ENCODE peak calls at places on chromosomes 7 and 10, in eight cellular contexts. E is activated CD8-positive, alpha-beta memory T cell treated with anti-CD3 and anti-CD28 coated beads, Interleukin-2, amount 50 U/mL, for 48 hours; Y is anterior cingulate cortex; V is activated T-cell treated with anti-CD3 and anti-CD28 coated beads for 1 hour; Z is activated effector memory CD4-positive, alpha-beta T cell treated with anti-CD3 and anti-CD28 coated beads, Interleukin-2, amount 50 U/mL, for 16 hours; B is brain microvascular endothelial cell; G is Calu3; K is naive thymus-derived CD4-positive, alpha-beta T cell. P is an unnamed sample.

GRCh38 chr10:53690556-53691240 is 918.1 kb upstream of the MBL2 start:
- DNase-seq in Z (no peak), B (no peak), V (no peak), Y (no peak), K (no peak), G (no peak), E (no peak), P (no peak)

GRCh38 chr7:90688826-90689225 is 92.7 kb downstream of the CDK14 start:
- DNase-seq in G (no peak), K (no peak), Z (no peak), B (no peak), Y (no peak), E (no peak), V (no peak), P (no peak)

GRCh38 chr10:46517541-46517940 is 38.9 kb downstream of the GPRIN2 start:
- DNase-seq in B (no peak), E (peak), Z (no peak), K (no peak), V (no peak), Y (no peak), G (no peak), P (no peak)

GRCh38 chr7:70434376-70434775 is 697.6 kb upstream of the GALNT17 start:
- DNase-seq in Y (no peak), V (no peak), G (no peak), E (no peak), B (no peak), Z (no peak), K (no peak), P (no peak)

GRCh38 chr7:79781716-79782115 is 328.2 kb upstream of the MAGI2 start:
- DNase-seq in G (no peak), E (no peak), Y (no peak), V (no peak), B (peak), Z (no peak), K (no peak), P (no peak)

GRCh38 chr7:16479587-16479986 is 14.0 kb upstream of the SOSTDC1 start:
- DNase-seq in B (no peak), K (no peak), E (no peak), Y (no peak), Z (no peak), V (no peak), G (no peak), P (no peak)

GRCh38 chr10:5643356-5643755 is 23.0 kb downstream of the ASB13 start:
- DNase-seq in B (no peak), G (no peak), Z (no peak), V (no peak), K (no peak), E (no peak), Y (no peak), P (no peak)

GRCh38 chr10:43354879-43355380 is 16.5 kb upstream of the FXYD4 start:
- DNase-seq in V (no peak), E (no peak), G (no peak), Y (no peak), Z (no peak), K (no peak), B (no peak), P (no peak)

GRCh38 chr7:106568680-106569499 is 92.1 kb downstream of the CCDC71L start:
- DNase-seq in G (peak), Z (no peak), V (no peak), K (no peak), B (no peak), E (no peak), Y (no peak), P (no peak)

GRCh38 chr7:43204081-43204480 is 91.6 kb downstream of the HECW1 start:
- DNase-seq in K (no peak), Y (no peak), V (no peak), B (peak), G (no peak), E (no peak), Z (no peak), P (no peak)

GRCh38 chr7:4030346-4030745 is 651.7 kb upstream of the FOXK1 start:
- DNase-seq in K (no peak), B (no peak), V (no peak), Z (no peak), E (no peak), G (no peak), Y (no peak), P (no peak)

GRCh38 chr7:117066668-117067067 is 113.4 kb downstream of the ST7 start:
- DNase-seq in B (no peak), V (no peak), G (no peak), Z (no peak), E (no peak), K (no peak), Y (no peak), P (no peak)

GRCh38 chr7:26061340-26062239 is 90.4 kb upstream of the NFE2L3 start:
- DNase-seq in Y (no peak), K (peak), E (peak), B (peak), G (peak), V (peak), Z (peak), P (peak)

GRCh38 chr7:22241805-22242390 is 115.1 kb downstream of the RAPGEF5 start:
- DNase-seq in K (no peak), Y (no peak), Z (no peak), B (no peak), G (no peak), V (no peak), E (no peak), P (no peak)

GRCh38 chr10:125064681-125065492 is 95.5 kb downstream of the CTBP2 start:
- DNase-seq in B (no peak), V (no peak), K (no peak), Z (no peak), E (no peak), Y (no peak), G (peak), P (no peak)

GRCh38 chr10:50892467-50892866 is 7.0 kb upstream of the A1CF start:
- DNase-seq in Y (no peak), K (no peak), Z (no peak), B (no peak), G (no peak), V (no peak), E (no peak), P (no peak)

GRCh38 chr7:80844916-80845315 is 73.9 kb downstream of the SEMA3C start:
- DNase-seq in E (no peak), K (no peak), Y (no peak), B (no peak), Z (no peak), V (no peak), G (no peak), P (no peak)

GRCh38 chr10:76786673-76787072 is 850.9 kb downstream of the KCNMA1 start:
- DNase-seq in Z (no peak), V (no peak), E (no peak), G (no peak), B (no peak), Y (no peak), K (no peak), P (no peak)

GRCh38 chr10:109889867-109890266 is 33.4 kb downstream of the XPNPEP1 start:
- DNase-seq in V (no peak), K (no peak), Z (no peak), E (no peak), G (no peak), Y (no peak), B (peak), P (no peak)

GRCh38 chr10:75899816-75900357 is 468.5 kb downstream of the LRMDA start:
- DNase-seq in Z (no peak), K (no peak), Y (no peak), G (no peak), B (no peak), V (no peak), E (no peak), P (no peak)

GRCh38 chr7:110905773-110906566 is 185.0 kb upstream of the LRRN3 start:
- DNase-seq in V (no peak), B (no peak), Z (no peak), Y (no peak), E (no peak), K (no peak), G (no peak), P (no peak)

GRCh38 chr7:35253182-35253679 is 669 bp downstream of the TBX20 start:
- DNase-seq in E (no peak), Z (no peak), B (no peak), Y (no peak), G (no peak), K (no peak), V (no peak), P (no peak)

GRCh38 chr10:13617146-13617545 is 30.4 kb downstream of the PRPF18 start:
- DNase-seq in E (no peak), B (no peak), V (no peak), Y (no peak), G (no peak), Z (no peak), K (no peak), P (no peak)

GRCh38 chr7:134819401-134819800 is 40.0 kb downstream of the CALD1 start:
- DNase-seq in B (no peak), K (no peak), Y (no peak), V (no peak), E (no peak), G (no peak), Z (no peak), P (no peak)

GRCh38 chr7:26949319-26949718 is 84.9 kb upstream of the SKAP2 start:
- DNase-seq in B (no peak), Y (no peak), V (no peak), E (no peak), Z (no peak), G (no peak), K (no peak), P (no peak)

GRCh38 chr10:132328738-132329137 is 3.3 kb upstream of the LRRC27 start:
- DNase-seq in V (no peak), Z (no peak), E (no peak), B (no peak), Y (no peak), G (no peak), K (no peak), P (no peak)

GRCh38 chr10:67816719-67817118 is 21.3 kb downstream of the DNAJC12 start:
- DNase-seq in Y (no peak), B (no peak), V (no peak), E (no peak), K (no peak), Z (no peak), G (no peak), P (no peak)

GRCh38 chr7:21128418-21128817 is 299.5 kb upstream of the SP4 start:
- DNase-seq in Z (no peak), E (no peak), Y (no peak), V (no peak), G (no peak), B (no peak), K (no peak), P (no peak)

P was measured in frontal cortex.